ENCODE peak calls at places on chromosome 3, in nine cellular contexts. U, K, S, D, Y, G, A, T and W are unnamed samples.

GRCh38 chr3:151890721-151891141 is 17.3 kb downstream of the SUCNR1 start:
- DNase-seq in U (peak), D (no peak), T (no peak), G (peak), K (peak), S (peak), A (no peak), Y (no peak), W (no peak)

GRCh38 chr3:44159901-44160300 is 81.8 kb upstream of the TOPAZ1 start:
- DNase-seq in T (no peak), Y (no peak), D (no peak), S (no peak), G (no peak), A (no peak), U (no peak), K (no peak), W (no peak)

GRCh38 chr3:157156844-157157635 is 2.9 kb downstream of the CCNL1 start:
- DNase-seq in G (no peak), Y (no peak), A (no peak), U (peak), T (no peak), S (peak), K (peak), D (no peak), W (no peak)

GRCh38 chr3:109241459-109241858 is 74.9 kb downstream of the DPPA2 start:
- DNase-seq in D (no peak), U (peak), A (no peak), G (no peak), S (no peak), T (no peak), K (no peak), Y (no peak), W (no peak)

GRCh38 chr3:11904157-11904556 is 57.5 kb upstream of the TAMM41 start:
- DNase-seq in T (no peak), Y (no peak), U (no peak), K (no peak), G (no peak), A (no peak), D (no peak), S (no peak), W (no peak)

GRCh38 chr3:72892870-72893269 is 5.0 kb downstream of the GXYLT2 start:
- DNase-seq in S (no peak), Y (no peak), T (no peak), G (no peak), A (no peak), D (no peak), U (no peak), K (peak), W (no peak)

GRCh38 chr3:74469151-74469550 is 145.3 kb downstream of the CNTN3 start:
- DNase-seq in D (no peak), Y (no peak), A (no peak), G (no peak), S (no peak), K (no peak), T (no peak), U (no peak), W (no peak)

GRCh38 chr3:187401861-187402260 is 33.7 kb downstream of the RTP4 start:
- DNase-seq in S (no peak), D (no peak), A (no peak), T (no peak), K (no peak), G (no peak), U (peak), Y (no peak), W (no peak)

GRCh38 chr3:24682141-24682547 is 187.5 kb upstream of the THRB start:
- DNase-seq in D (no peak), Y (no peak), S (no peak), K (no peak), T (no peak), G (peak), A (no peak), U (no peak), W (no peak)

GRCh38 chr3:71484452-71484851 is 99.1 kb downstream of the FOXP1 start:
- DNase-seq in D (no peak), Y (no peak), U (no peak), A (no peak), S (no peak), G (no peak), T (no peak), K (no peak), W (no peak)

GRCh38 chr3:147589016-147589415 is 179.9 kb downstream of the ZIC1 start:
- DNase-seq in T (no peak), A (no peak), K (no peak), Y (no peak), U (no peak), G (no peak), S (no peak), D (no peak), W (no peak)

GRCh38 chr3:182509844-182510460 is 283.4 kb upstream of the ATP11B start:
- DNase-seq in A (no peak), G (no peak), U (no peak), D (no peak), S (no peak), K (no peak), T (no peak), Y (no peak), W (no peak)

GRCh38 chr3:60101628-60102027 is 1051.8 kb upstream of the CFAP20DC start:
- DNase-seq in A (no peak), U (no peak), K (no peak), T (no peak), Y (no peak), D (no peak), G (no peak), S (peak), W (no peak)

GRCh38 chr3:54424283-54424682 is 301.9 kb downstream of the CACNA2D3 start:
- DNase-seq in K (no peak), G (no peak), T (no peak), A (no peak), U (no peak), S (no peak), Y (no peak), D (no peak), W (peak)

GRCh38 chr3:480070-480469 is 283.5 kb downstream of the CHL1 start:
- DNase-seq in S (no peak), U (no peak), T (no peak), K (no peak), D (no peak), G (no peak), A (no peak), Y (no peak), W (no peak)

GRCh38 chr3:66483006-66483928 is 17.6 kb downstream of the LRIG1 start:
- DNase-seq in K (no peak), G (no peak), S (no peak), Y (no peak), U (no peak), A (peak), T (no peak), D (no peak), W (no peak)

GRCh38 chr3:58027704-58028317 is 19.6 kb downstream of the FLNB start:
- DNase-seq in U (no peak), G (no peak), A (no peak), S (no peak), Y (no peak), T (no peak), K (no peak), D (no peak), W (no peak)

GRCh38 chr3:70272798-70273197 is 39.6 kb downstream of the MDFIC2 start:
- DNase-seq in U (no peak), S (no peak), T (no peak), Y (no peak), K (no peak), A (no peak), D (no peak), G (no peak), W (no peak)

GRCh38 chr3:120848503-120848902 is 59.5 kb upstream of the STXBP5L start:
- DNase-seq in Y (no peak), K (no peak), D (no peak), G (no peak), S (no peak), T (no peak), U (no peak), A (no peak), W (no peak)